ENCODE peak calls at places on chromosomes 6 and 20, in ten cellular contexts. I is heart left ventricle, F is breast epithelium, X is IMR-90, D is spleen, P is esophagus muscularis mucosa, A is transverse colon, Y is vagina, U is sigmoid colon, K is A549. B is an unnamed sample. For H3K4me1, the result is how much of the 10 kb centered on the place peaks cover.

GRCh38 chr6:70844301-70844700 is 112.6 kb downstream of the B3GAT2 start:
- DNase-seq in I (no peak), F (no peak), X (no peak), D (no peak), P (no peak), A (no peak), Y (no peak), U (no peak), K (no peak), B (no peak)

GRCh38 chr20:50298554-50299324 is 108.1 kb downstream of the CEBPB start:
- DNase-seq in I (no peak), F (no peak), X (no peak), D (peak), P (no peak), A (no peak), Y (no peak), U (no peak), K (no peak), B (no peak)

GRCh38 chr6:132084811-132085509 is 133.8 kb upstream of the CCN2 start:
- DNase-seq in I (no peak), F (no peak), X (peak), D (no peak), P (no peak), A (no peak), Y (no peak), U (no peak), K (no peak), B (no peak)

GRCh38 chr20:55918471-55918870 is 86.8 kb downstream of the CBLN4 start:
- DNase-seq in I (no peak), F (no peak), X (no peak), D (no peak), P (no peak), A (no peak), Y (no peak), U (no peak), K (no peak), B (no peak)

GRCh38 chr20:30593572-30593971 is 663.9 kb upstream of the DEFB115 start:
- DNase-seq in I (no peak), F (no peak), X (no peak), D (no peak), P (peak), A (no peak), Y (no peak), U (no peak), K (no peak), B (no peak)

GRCh38 chr6:105755885-105756284 is 330.3 kb upstream of the PRDM1 start:
- DNase-seq in I (no peak), F (no peak), X (no peak), D (no peak), P (no peak), A (no peak), Y (no peak), U (no peak), K (no peak), B (no peak)

GRCh38 chr20:47885909-47886453 is 100.7 kb upstream of the SULF2 start:
- DNase-seq in I (no peak), F (no peak), X (no peak), D (no peak), P (no peak), A (no peak), Y (no peak), U (no peak), K (no peak), B (no peak)

GRCh38 chr6:45450801-45451200 is 73.1 kb upstream of the SUPT3H start:
- DNase-seq in I (no peak), F (no peak), X (no peak), D (no peak), P (no peak), A (no peak), Y (no peak), U (no peak), K (no peak), B (no peak)

GRCh38 chr6:37807656-37808055 is 11.9 kb upstream of the ZFAND3 start:
- DNase-seq in I (no peak), F (no peak), X (no peak), D (no peak), P (no peak), A (no peak), Y (no peak), U (no peak), K (no peak), B (no peak)

GRCh38 chr6:307065-307814 is 15.0 kb downstream of the DUSP22 start:
- DNase-seq in I (peak), F (no peak), X (no peak), D (no peak), P (no peak), A (no peak), Y (no peak), U (no peak), K (no peak), B (no peak)

GRCh38 chr6:39225946-39226437 is 3.3 kb downstream of the KCNK5 start:
- DNase-seq in I (no peak), F (no peak), X (no peak), D (peak), P (no peak), A (no peak), Y (no peak), U (no peak), K (no peak), B (no peak)

GRCh38 chr20:20237093-20237959 is 130.6 kb upstream of the INSM1 start:
- DNase-seq in I (peak), F (peak), X (peak), D (no peak), P (peak), A (peak), Y (no peak), U (no peak), K (peak), B (no peak)

GRCh38 chr6:121436966-121437756 is 1.7 kb downstream of the GJA1 start:
- DNase-seq in I (peak), F (peak), X (peak), D (no peak), P (no peak), A (peak), Y (no peak), U (peak), K (peak), B (peak)

GRCh38 chr6:22709804-22710203 is 140.4 kb downstream of the HDGFL1 start:
- DNase-seq in I (no peak), F (no peak), X (peak), D (no peak), P (no peak), A (no peak), Y (no peak), U (no peak), K (no peak), B (no peak)

GRCh38 chr20:33688938-33689424 is 2.8 kb upstream of the E2F1 start:
- DNase-seq in I (no peak), F (no peak), X (no peak), D (no peak), P (no peak), A (no peak), Y (no peak), U (no peak), K (no peak), B (no peak)

GRCh38 chr20:16054917-16055316 is 518.3 kb downstream of the KIF16B start:
- DNase-seq in I (no peak), F (no peak), X (no peak), D (no peak), P (no peak), A (no peak), Y (no peak), U (no peak), K (no peak), B (no peak)

GRCh38 chr6:158631678-158632537 is 12.6 kb downstream of the DYNLT1 start:
- DNase-seq in I (peak), F (no peak), X (peak), D (no peak), P (peak), A (peak), Y (peak), U (peak), K (peak), B (no peak)

GRCh38 chr6:142913511-142914047 is 31.4 kb downstream of the HIVEP2 start:
- DNase-seq in I (no peak), F (no peak), X (no peak), D (peak), P (no peak), A (peak), Y (no peak), U (no peak), K (no peak), B (peak)

GRCh38 chr6:4658486-4658885 is 117.7 kb upstream of the CDYL start:
- DNase-seq in I (no peak), F (no peak), X (no peak), D (no peak), P (peak), A (no peak), Y (peak), U (no peak), K (no peak), B (no peak)

GRCh38 chr20:1533059-1533458 is 24.4 kb downstream of the SIRPD start:
- DNase-seq in I (no peak), F (no peak), X (no peak), D (no peak), P (peak), A (no peak), Y (no peak), U (no peak), K (no peak), B (no peak)

GRCh38 chr20:7497985-7498384 is 442.3 kb downstream of the HAO1 start:
- DNase-seq in I (no peak), F (no peak), X (no peak), D (no peak), P (no peak), A (no peak), Y (no peak), U (no peak), K (no peak), B (no peak)

GRCh38 chr6:23228439-23229024 is 659.2 kb downstream of the HDGFL1 start:
- DNase-seq in I (no peak), F (no peak), X (peak), D (no peak), P (no peak), A (no peak), Y (no peak), U (no peak), K (no peak), B (no peak)

GRCh38 chr20:31919756-31920155 is 32.1 kb downstream of the PDRG1 start:
- DNase-seq in I (no peak), F (no peak), X (no peak), D (no peak), P (no peak), A (no peak), Y (no peak), U (peak), K (no peak), B (no peak)

GRCh38 chr20:6718660-6719059 is 48.8 kb upstream of the BMP2 start:
- DNase-seq in I (no peak), F (no peak), X (no peak), D (no peak), P (no peak), A (no peak), Y (no peak), U (no peak), K (no peak), B (no peak)

GRCh38 chr20:37220796-37221195 is 40.8 kb downstream of the GHRH start:
- DNase-seq in I (no peak), F (no peak), X (no peak), D (no peak), P (no peak), A (no peak), Y (no peak), U (no peak), K (no peak), B (no peak)

GRCh38 chr20:3471397-3472021 is 691 bp downstream of the ATRN start:
- DNase-seq in I (peak), F (no peak), X (no peak), D (no peak), P (no peak), A (no peak), Y (no peak), U (peak), K (no peak), B (no peak)

GRCh38 chr20:12482661-12483060 is 526.1 kb upstream of the SPTLC3 start:
- DNase-seq in I (no peak), F (no peak), X (no peak), D (no peak), P (no peak), A (no peak), Y (no peak), U (no peak), K (no peak), B (no peak)

GRCh38 chr6:125357515-125358256 is 55.9 kb upstream of the HDDC2 start:
- DNase-seq in I (peak), F (peak), X (no peak), D (no peak), P (no peak), A (peak), Y (no peak), U (no peak), K (no peak), B (no peak)

GRCh38 chr20:5070570-5070969 is 49.2 kb downstream of the PCNA start:
- DNase-seq in I (no peak), F (no peak), X (no peak), D (no peak), P (no peak), A (no peak), Y (no peak), U (no peak), K (no peak), B (no peak)

GRCh38 chr6:43669050-43669921 is 18.3 kb downstream of the MRPS18A start:
- DNase-seq in I (peak), F (peak), X (peak), D (no peak), P (no peak), A (no peak), Y (no peak), U (peak), K (no peak), B (peak)

GRCh38 chr6:43671801-43672690 is 15.5 kb downstream of the MRPS18A start:
- DNase-seq in I (no peak), F (peak), X (no peak), D (no peak), P (no peak), A (no peak), Y (no peak), U (no peak), K (no peak), B (no peak)

GRCh38 chr6:43670623-43670986 is 17.0 kb downstream of the MRPS18A start:
- DNase-seq in I (no peak), F (no peak), X (no peak), D (no peak), P (no peak), A (no peak), Y (no peak), U (no peak), K (no peak), B (no peak)

GRCh38 chr6:43669922-43670622 is 17.5 kb downstream of the MRPS18A start:
- DNase-seq in I (no peak), F (no peak), X (no peak), D (no peak), P (no peak), A (no peak), Y (no peak), U (no peak), K (no peak), B (no peak)

GRCh38 chr6:43671011-43671800 is 16.4 kb downstream of the MRPS18A start:
- DNase-seq in I (no peak), F (no peak), X (peak), D (no peak), P (no peak), A (no peak), Y (no peak), U (no peak), K (no peak), B (no peak)
- TF ChIP-seq POLR2A in I (no peak), F (no peak), X (no peak), D (no peak), P (no peak), A (no peak), Y (no peak), U (no peak), K (no peak), B (no peak)

GRCh38 chr6:74607468-74607867 is 598.4 kb downstream of the COL12A1 start:
- DNase-seq in I (no peak), F (no peak), X (no peak), D (no peak), P (no peak), A (no peak), Y (no peak), U (no peak), K (no peak), B (no peak)
- H3K4me1 ChIP-seq in I (under half), F (under half), X (under half), D (under half), P (under half), A (under half), Y (under half), U (under half), K (half or more), B (under half)

DNA sequence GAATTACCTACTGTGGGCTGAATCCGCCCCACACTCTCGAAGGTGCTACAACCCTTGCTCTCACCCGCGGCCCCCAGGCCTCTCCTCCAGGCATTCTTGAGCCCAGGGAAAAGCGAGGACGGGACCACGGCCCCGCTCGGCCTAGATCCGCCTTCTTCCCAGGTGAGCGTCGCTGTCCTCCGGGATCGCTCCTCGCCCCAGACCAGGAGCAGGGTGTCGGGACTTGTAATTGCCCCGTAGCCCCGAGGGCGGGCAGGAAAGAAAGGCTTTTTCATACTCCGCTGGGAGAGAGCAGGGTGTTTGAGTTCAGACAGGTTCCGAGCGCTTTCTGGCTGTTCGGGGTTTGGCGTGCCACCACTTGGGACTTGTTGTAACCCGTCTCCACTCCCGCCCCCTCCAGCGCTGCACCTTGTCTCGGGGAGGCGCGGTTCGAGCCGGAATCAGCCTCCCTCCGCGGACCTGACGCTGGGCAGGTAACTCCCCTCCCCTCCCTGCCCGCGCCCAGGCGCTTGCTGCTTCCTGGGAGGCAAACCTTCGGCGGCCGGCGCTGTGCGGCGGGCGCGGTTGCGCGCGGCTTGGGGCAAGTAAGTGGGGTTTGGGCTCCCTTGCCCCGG is at the start of gene FAM83B:
- DNase-seq in I (peak), F (peak), X (no peak), D (no peak), P (no peak), A (peak), Y (peak), U (no peak), K (no peak), B (no peak)
- TF ChIP-seq POLR2A in I (no peak), F (no peak), X (no peak), D (no peak), P (no peak), A (peak), Y (no peak), U (no peak), K (no peak), B (no peak)

DNA sequence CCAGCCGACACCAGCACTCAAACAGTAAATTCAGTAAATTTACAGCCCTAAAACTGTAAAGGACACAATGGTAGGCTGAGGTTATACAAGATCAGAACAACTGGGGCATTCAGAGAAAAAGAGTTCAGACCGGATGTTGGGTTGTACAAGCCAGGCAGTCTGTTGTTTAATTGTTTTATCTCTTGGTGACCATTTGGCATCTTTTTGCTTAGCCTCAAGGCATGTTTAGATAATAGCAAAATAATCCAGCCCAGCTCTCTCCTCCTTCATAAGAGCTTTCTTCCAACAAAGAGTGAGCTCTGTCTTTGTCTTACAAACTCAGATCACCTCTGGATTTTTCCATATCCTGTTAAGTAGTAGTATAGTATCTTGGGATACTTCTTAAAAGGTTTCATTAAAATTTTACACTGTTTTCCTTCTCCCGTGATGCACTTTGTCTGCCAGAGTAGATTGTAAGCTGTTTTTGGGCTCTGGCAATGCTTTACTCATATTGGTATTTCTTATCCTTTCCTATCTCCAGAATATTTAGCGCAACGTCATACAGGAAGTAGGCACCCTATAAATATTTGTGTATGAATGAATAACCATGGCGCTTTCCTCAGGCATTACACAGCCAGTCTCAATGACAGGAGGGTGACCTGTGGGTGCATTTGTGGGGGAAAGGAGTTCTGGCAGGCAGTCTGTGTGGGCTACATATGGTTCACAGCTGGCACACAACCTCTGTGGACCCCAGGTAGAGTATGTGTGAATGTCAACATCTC is 35.7 kb upstream of the TRAM2 start:
- DNase-seq in I (no peak), F (no peak), X (peak), D (no peak), P (no peak), A (no peak), Y (no peak), U (no peak), K (no peak), B (no peak)
- H3K4me1 ChIP-seq in I (under half), F (under half), X (under half), D (under half), P (under half), A (under half), Y (under half), U (under half), K (under half), B (under half)

DNA sequence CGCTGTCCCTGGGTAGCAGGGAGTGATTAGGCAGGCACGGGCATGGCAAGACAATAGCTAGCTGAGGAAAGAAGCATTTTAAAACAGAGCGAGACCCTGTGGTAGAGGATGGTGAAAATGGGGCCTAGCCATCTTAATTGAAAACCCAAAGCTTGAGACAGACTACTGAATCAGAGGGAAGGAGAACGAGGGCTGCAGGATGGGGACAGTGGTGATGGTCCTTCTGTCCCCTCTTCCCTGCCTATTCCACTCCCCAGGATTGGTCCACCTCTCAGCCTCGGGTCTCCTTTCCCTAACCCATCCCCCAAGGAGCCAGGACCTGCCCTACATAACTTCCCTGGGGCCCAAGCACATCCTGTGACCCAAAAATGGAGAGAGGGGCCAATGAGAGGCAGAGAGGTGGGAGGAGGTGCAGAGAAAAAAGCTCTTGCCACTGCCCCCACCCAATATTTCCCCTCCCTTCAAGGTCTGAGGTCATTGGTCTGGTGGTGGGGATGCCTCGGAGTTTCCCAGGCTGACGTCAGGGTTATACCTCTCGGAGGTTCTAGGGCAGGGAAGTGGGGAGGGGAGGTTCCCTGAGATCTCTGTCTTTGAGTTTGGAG is 884 bp upstream of the CUTA start:
- DNase-seq in I (no peak), F (no peak), X (peak), D (peak), P (no peak), A (no peak), Y (no peak), U (no peak), K (no peak), B (no peak)
- TF ChIP-seq POLR2A in I (no peak), F (no peak), X (no peak), D (no peak), P (no peak), A (no peak), Y (no peak), U (no peak), K (no peak), B (no peak)

GRCh38 chr6:75602897-75603395 is 1.3 kb downstream of the SENP6 start:
- DNase-seq in I (no peak), F (no peak), X (no peak), D (no peak), P (no peak), A (no peak), Y (no peak), U (no peak), K (no peak), B (no peak)
- H3K4me1 ChIP-seq in I (under half), F (under half), X (under half), D (under half), P (half or more), A (half or more), Y (half or more), U (half or more), K (under half), B (under half)

DNA sequence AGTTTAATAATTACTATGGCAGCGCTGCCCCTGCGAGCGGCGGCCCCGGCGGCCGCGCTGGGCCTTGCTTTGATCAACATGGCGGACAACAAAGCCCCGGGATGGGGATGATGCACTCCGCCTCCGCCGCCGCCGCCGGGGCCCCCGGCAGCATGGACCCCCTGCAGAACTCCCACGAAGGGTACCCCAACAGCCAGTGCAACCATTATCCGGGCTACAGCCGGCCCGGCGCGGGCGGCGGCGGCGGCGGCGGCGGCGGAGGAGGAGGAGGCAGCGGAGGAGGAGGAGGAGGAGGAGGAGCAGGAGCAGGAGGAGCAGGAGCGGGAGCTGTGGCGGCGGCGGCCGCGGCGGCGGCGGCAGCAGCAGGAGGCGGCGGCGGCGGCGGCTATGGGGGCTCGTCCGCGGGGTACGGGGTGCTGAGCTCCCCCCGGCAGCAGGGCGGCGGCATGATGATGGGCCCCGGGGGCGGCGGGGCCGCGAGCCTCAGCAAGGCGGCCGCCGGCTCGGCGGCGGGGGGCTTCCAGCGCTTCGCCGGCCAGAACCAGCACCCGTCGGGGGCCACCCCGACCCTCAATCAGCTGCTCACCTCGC is 1.5 kb downstream of the ARID1B start:
- DNase-seq in I (peak), F (peak), X (no peak), D (peak), P (no peak), A (peak), Y (no peak), U (peak), K (no peak), B (peak)
- TF ChIP-seq POLR2A in I (peak), F (peak), X (no peak), D (no peak), P (no peak), A (no peak), Y (no peak), U (no peak), K (peak), B (peak)

B was measured in tibial nerve.